ENCODE peak calls at places on chromosomes 4 and X, in nine cellular contexts. D is mesenchymal stem cell, C is colonic mucosa, W is fibroblast of lung, K is HCT116, H is endothelial cell of umbilical vein, Y is PC-3, T is H9, N is adipocyte. X is an unnamed sample.

GRCh38 chrX:21764043-21764442 is 6.1 kb upstream of the SMPX start:
- DNase-seq in D (no peak), C (no peak), W (no peak), K (no peak), H (no peak), Y (peak; percentile 79), T (no peak), N (no peak), X (no peak)

GRCh38 chr4:54683616-54684346 is 26.0 kb downstream of the KIT start:
- DNase-seq in D (peak; percentile 14), C (no peak), W (peak; percentile 5), K (peak; percentile 37), H (peak; percentile 39), Y (peak; percentile 84), T (peak; percentile 41), N (no peak), X (no peak)

GRCh38 chr4:109298279-109299010 is 4.0 kb downstream of the COL25A1 start:
- DNase-seq in D (no peak), C (no peak), W (peak; percentile 11), K (peak; percentile 38), H (peak; percentile 25), Y (peak; percentile 32), T (no peak), N (no peak), X (no peak)

GRCh38 chrX:17590892-17591740 is 146.2 kb upstream of the SCML1 start:
- DNase-seq in D (peak; percentile 38), C (peak; percentile 64), W (peak; percentile 94), K (peak; percentile 49), H (peak; percentile 77), Y (peak; percentile 79), T (peak; percentile 64), N (peak; percentile 87), X (peak; percentile 49)

GRCh38 chrX:48507246-48507645 is 1.5 kb upstream of the PORCN start:
- DNase-seq in D (no peak), C (no peak), W (no peak), K (no peak), H (no peak), Y (no peak), T (no peak), N (no peak), X (no peak)

GRCh38 chr4:150515135-150515534 is 66.8 kb upstream of the MAB21L2 start:
- DNase-seq in D (no peak), C (no peak), W (peak; percentile 14), K (no peak), H (peak; percentile 82), Y (peak; percentile 3), T (no peak), N (peak; percentile 47), X (no peak)

GRCh38 chr4:88600129-88600849 is 8.0 kb downstream of the HERC3 start:
- DNase-seq in D (peak; percentile 91), C (no peak), W (peak; percentile 67), K (no peak), H (peak; percentile 92), Y (peak; percentile 89), T (no peak), N (peak; percentile 88), X (no peak)

GRCh38 chr4:106583567-106583966 is 215.0 kb upstream of the GIMD1 start:
- DNase-seq in D (peak; percentile 80), C (no peak), W (peak; percentile 88), K (peak; percentile 22), H (peak; percentile 91), Y (peak; percentile 81), T (no peak), N (peak; percentile 81), X (no peak)

GRCh38 chr4:145909331-145909730 is 29.3 kb downstream of the ZNF827 start:
- DNase-seq in D (no peak), C (peak; percentile 94), W (no peak), K (no peak), H (no peak), Y (peak; percentile 76), T (peak; percentile 90), N (no peak), X (no peak)

GRCh38 chr4:173493041-173493440 is 37.0 kb downstream of the HAND2 start:
- DNase-seq in D (no peak), C (no peak), W (no peak), K (no peak), H (no peak), Y (no peak), T (no peak), N (no peak), X (no peak)

GRCh38 chr4:16993966-16994840 is 95.8 kb upstream of the LDB2 start:
- DNase-seq in D (no peak), C (no peak), W (no peak), K (no peak), H (no peak), Y (no peak), T (peak; percentile 35), N (no peak), X (no peak)

GRCh38 chr4:48681856-48682255 is 98.2 kb downstream of the FRYL start:
- DNase-seq in D (peak; percentile 44), C (no peak), W (peak; percentile 57), K (no peak), H (peak; percentile 73), Y (peak; percentile 33), T (no peak), N (peak; percentile 44), X (no peak)

GRCh38 chr4:3304831-3305609 is 12.2 kb downstream of the RGS12 start:
- DNase-seq in D (no peak), C (no peak), W (peak; percentile 43), K (no peak), H (peak; percentile 76), Y (no peak), T (peak; percentile 21), N (peak; percentile 48), X (no peak)

GRCh38 chr4:139330283-139330682 is 28.0 kb upstream of the NDUFC1 start:
- DNase-seq in D (no peak), C (no peak), W (no peak), K (no peak), H (no peak), Y (no peak), T (no peak), N (no peak), X (no peak)

GRCh38 chr4:111018231-111018630 is 395.4 kb upstream of the PITX2 start:
- DNase-seq in D (no peak), C (no peak), W (no peak), K (no peak), H (no peak), Y (no peak), T (no peak), N (no peak), X (no peak)
- H3K9ac ChIP-seq in D (no peak overlapping the region), C (no peak overlapping the region), W (no peak overlapping the region), K (no peak overlapping the region), H (no peak overlapping the region), Y (no peak overlapping the region), T (no peak overlapping the region), N (no peak overlapping the region), X (no peak overlapping the region)

GRCh38 chrX:132217203-132218073 is 1.8 kb downstream of the RAP2C start:
- DNase-seq in D (peak; percentile 90), C (peak; percentile 79), W (peak; percentile 84), K (peak; percentile 74), H (peak; percentile 77), Y (peak; percentile 81), T (peak; percentile 78), N (peak; percentile 79), X (peak; percentile 30)

GRCh38 chrX:132219343-132219768 is at the start of gene RAP2C:
- DNase-seq in D (peak; percentile 84), C (peak; percentile 78), W (peak; percentile 67), K (peak; percentile 53), H (peak; percentile 67), Y (peak; percentile 78), T (peak; percentile 74), N (peak; percentile 84), X (peak; percentile 32)

GRCh38 chrX:132216283-132216682 is 3.0 kb downstream of the RAP2C start:
- DNase-seq in D (peak; percentile 48), C (no peak), W (peak; percentile 31), K (no peak), H (no peak), Y (no peak), T (no peak), N (peak; percentile 54), X (no peak)

GRCh38 chrX:132216806-132217202 is 2.4 kb downstream of the RAP2C start:
- DNase-seq in D (peak; percentile 62), C (no peak), W (peak; percentile 41), K (no peak), H (peak; percentile 44), Y (peak; percentile 27), T (no peak), N (peak; percentile 48), X (no peak)

GRCh38 chrX:132218100-132218807 is 993 bp downstream of the RAP2C start:
- DNase-seq in D (peak; percentile 90), C (peak; percentile 83), W (peak; percentile 88), K (peak; percentile 67), H (peak; percentile 66), Y (peak; percentile 86), T (peak; percentile 81), N (peak; percentile 89), X (peak; percentile 42)
- H3K27me3 ChIP-seq in D (no peaks in the 10 kb centered on the region), C (no peaks in the 10 kb centered on the region), W (no peaks in the 10 kb centered on the region), K (no peaks in the 10 kb centered on the region), H (no peaks in the 10 kb centered on the region), Y (no peaks in the 10 kb centered on the region), T (no peaks in the 10 kb centered on the region), N (peaks cover 5% of the 10 kb centered on the region), X (no peaks in the 10 kb centered on the region)

GRCh38 chr4:92521941-92522340 is 218.2 kb downstream of the GRID2 start:
- DNase-seq in D (no peak), C (no peak), W (no peak), K (no peak), H (peak; percentile 1), Y (no peak), T (no peak), N (no peak), X (no peak)

GRCh38 chr4:92516450-92516849 is 212.7 kb downstream of the GRID2 start:
- DNase-seq in D (no peak), C (no peak), W (no peak), K (no peak), H (no peak), Y (no peak), T (no peak), N (no peak), X (no peak)

GRCh38 chr4:92519727-92520126 is 216.0 kb downstream of the GRID2 start:
- DNase-seq in D (no peak), C (no peak), W (no peak), K (no peak), H (no peak), Y (no peak), T (peak; percentile 41), N (no peak), X (peak; percentile 22)

GRCh38 chr4:92522371-92522770 is 218.6 kb downstream of the GRID2 start:
- DNase-seq in D (peak; percentile 0), C (no peak), W (no peak), K (no peak), H (peak; percentile 41), Y (no peak), T (no peak), N (no peak), X (no peak)

DNA sequence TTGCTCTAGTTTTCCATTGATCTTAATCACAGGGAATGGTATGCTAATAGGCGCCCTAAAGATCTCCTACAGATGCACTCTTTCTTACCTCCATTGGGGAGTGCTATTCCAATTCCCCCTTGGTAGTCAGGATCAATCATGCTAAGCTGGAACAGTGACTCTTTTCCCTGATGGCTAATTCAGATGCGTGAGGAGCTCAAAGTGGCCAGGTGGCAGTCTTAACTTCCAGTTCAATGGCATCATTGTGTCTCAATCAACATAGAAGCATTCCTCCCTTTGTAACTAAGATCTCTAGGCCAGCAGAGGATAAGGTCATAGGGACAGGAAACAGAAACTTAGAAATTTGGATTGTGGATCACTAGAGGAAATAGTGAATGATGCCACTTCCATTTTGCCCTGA is 216.8 kb downstream of the GRID2 start:
- DNase-seq in D (no peak), C (no peak), W (no peak), K (no peak), H (peak; percentile 69), Y (no peak), T (peak; percentile 89), N (no peak), X (peak; percentile 74)
- H3K9ac ChIP-seq in D (no peak overlapping the region), C (no peak overlapping the region), W (no peak overlapping the region), K (no peak overlapping the region), H (no peak overlapping the region), Y (no peak overlapping the region), T (no peak overlapping the region), N (no peak overlapping the region), X (no peak overlapping the region)

GRCh38 chr4:790466-790820 is 35.5 kb downstream of the CPLX1 start:
- DNase-seq in D (no peak), C (no peak), W (no peak), K (no peak), H (no peak), Y (no peak), T (no peak), N (no peak), X (no peak)
- H3K27me3 ChIP-seq in D (peaks cover 78% of the 10 kb centered on the region), C (peaks cover 55% of the 10 kb centered on the region), W (peaks cover 35% of the 10 kb centered on the region), K (no peaks in the 10 kb centered on the region), H (peaks cover 30% of the 10 kb centered on the region), Y (peaks cover 12% of the 10 kb centered on the region), T (peaks cover 12% of the 10 kb centered on the region), N (peaks cover 49% of the 10 kb centered on the region), X (peaks cover 37% of the 10 kb centered on the region)